ENCODE peak calls at places on chromosomes 5 and 9, in nine cellular contexts. M is epithelial cell of proximal tubule; B is H9; F is stomach; X is tibial nerve; J is heart left ventricle; R is stimulated activated CD8-positive, alpha-beta memory T cell treated with anti-CD3 and anti-CD28 coated beads, Interleukin-15, amount 100 ng/mL, for 1 hour; S is EH; U is AG09309. H is an unnamed sample.

GRCh38 chr5:174323878-174324281 is 278.4 kb downstream of the NSG2 start:
- DNase-seq in M (peak), B (peak), F (no peak), X (no peak), J (no peak), R (no peak), S (peak), U (no peak), H (no peak)

GRCh38 chr9:13014484-13014883 is 239.7 kb downstream of the LURAP1L start:
- DNase-seq in M (no peak), B (no peak), F (no peak), X (no peak), J (no peak), R (no peak), S (peak), U (no peak), H (no peak)

GRCh38 chr9:119280740-119281485 is 88.3 kb downstream of the BRINP1 start:
- DNase-seq in M (no peak), B (no peak), F (no peak), X (no peak), J (no peak), R (no peak), S (no peak), U (no peak), H (no peak)

GRCh38 chr5:104661256-104661655 is 1098.7 kb upstream of the NUDT12 start:
- DNase-seq in M (no peak), B (no peak), F (no peak), X (no peak), J (no peak), R (no peak), S (no peak), U (no peak), H (no peak)

GRCh38 chr9:70260007-70260443 is 1.2 kb downstream of the SMC5 start:
- DNase-seq in M (no peak), B (no peak), F (no peak), X (no peak), J (no peak), R (no peak), S (no peak), U (no peak), H (no peak)

GRCh38 chr5:116738270-116738947 is 163.8 kb upstream of the SEMA6A start:
- DNase-seq in M (no peak), B (peak), F (no peak), X (no peak), J (peak), R (no peak), S (no peak), U (no peak), H (peak)

GRCh38 chr9:100459963-100460362 is 13.0 kb upstream of the TMEFF1 start:
- DNase-seq in M (no peak), B (no peak), F (no peak), X (no peak), J (no peak), R (no peak), S (peak), U (no peak), H (no peak)

GRCh38 chr5:99386406-99387075 is 457.7 kb upstream of the CHD1 start:
- DNase-seq in M (no peak), B (no peak), F (no peak), X (no peak), J (no peak), R (no peak), S (no peak), U (no peak), H (no peak)

GRCh38 chr5:171762016-171762415 is 23.6 kb upstream of the SMIM23 start:
- DNase-seq in M (no peak), B (no peak), F (no peak), X (no peak), J (no peak), R (no peak), S (no peak), U (no peak), H (no peak)

GRCh38 chr9:4594545-4594944 is 67.5 kb upstream of the PLPP6 start:
- DNase-seq in M (no peak), B (no peak), F (no peak), X (no peak), J (no peak), R (no peak), S (no peak), U (no peak), H (no peak)

GRCh38 chr5:135425641-135426040 is 21.5 kb downstream of the DCANP1 start:
- DNase-seq in M (no peak), B (no peak), F (no peak), X (no peak), J (no peak), R (no peak), S (no peak), U (no peak), H (no peak)

GRCh38 chr5:146924132-146924531 is 45.6 kb upstream of the PPP2R2B start:
- DNase-seq in M (no peak), B (no peak), F (no peak), X (no peak), J (no peak), R (no peak), S (no peak), U (no peak), H (no peak)

GRCh38 chr9:131887680-131888079 is 147.8 kb upstream of the RAPGEF1 start:
- DNase-seq in M (no peak), B (no peak), F (no peak), X (no peak), J (no peak), R (no peak), S (no peak), U (no peak), H (no peak)